ENCODE peak calls at places on chromosome 14, in eight cellular contexts. X is prostate gland, G is HFFc6, P is stomach, R is MCF 10A, K is OCI-LY7, E is GM12865, O is neural crest cell. D is an unnamed sample.

GRCh38 chr14:75454963-75455546 is 27.2 kb downstream of the JDP2 start:
- DNase-seq in X (no peak), G (peak; percentile 65), P (peak; percentile 65), R (peak; percentile 59), K (no peak), E (peak; percentile 44), O (no peak), D (no peak)

GRCh38 chr14:42001436-42001835 is 394.8 kb downstream of the LRFN5 start:
- DNase-seq in X (no peak), G (no peak), P (no peak), R (no peak), K (no peak), E (no peak), O (no peak), D (no peak)

GRCh38 chr14:81516941-81517797 is 16.5 kb downstream of the SEL1L start:
- DNase-seq in X (peak; percentile 69), G (peak; percentile 52), P (no peak), R (no peak), K (no peak), E (no peak), O (no peak), D (no peak)

GRCh38 chr14:65239143-65239672 is 136.9 kb upstream of the MAX start:
- DNase-seq in X (no peak), G (peak; percentile 72), P (no peak), R (peak; percentile 82), K (no peak), E (no peak), O (no peak), D (no peak)

GRCh38 chr14:36383674-36384421 is 63.4 kb upstream of the MBIP start:
- DNase-seq in X (peak; percentile 44), G (no peak), P (no peak), R (no peak), K (no peak), E (no peak), O (no peak), D (no peak)

GRCh38 chr14:61321385-61322010 is at the start of gene PRKCH:
- DNase-seq in X (peak; percentile 93), G (no peak), P (peak; percentile 76), R (peak; percentile 78), K (no peak), E (peak; percentile 88), O (peak; percentile 28), D (peak; percentile 80)

GRCh38 chr14:49972840-49973239 is 80.0 kb downstream of the ARF6 start:
- DNase-seq in X (peak; percentile 60), G (peak; percentile 88), P (peak; percentile 36), R (peak; percentile 93), K (no peak), E (peak; percentile 51), O (no peak), D (peak; percentile 35)

GRCh38 chr14:105045710-105046326 is 19.4 kb downstream of the GPR132 start:
- DNase-seq in X (peak; percentile 81), G (peak; percentile 64), P (peak; percentile 96), R (peak; percentile 79), K (peak; percentile 90), E (peak; percentile 92), O (peak; percentile 98), D (peak; percentile 94)

GRCh38 chr14:62501021-62501750 is 544.1 kb downstream of the KCNH5 start:
- DNase-seq in X (no peak), G (no peak), P (no peak), R (no peak), K (no peak), E (no peak), O (no peak), D (no peak)

GRCh38 chr14:96055065-96055752 is 16.0 kb downstream of the C14orf132 start:
- DNase-seq in X (no peak), G (no peak), P (peak; percentile 1), R (no peak), K (no peak), E (no peak), O (no peak), D (no peak)

GRCh38 chr14:91115986-91116385 is 2.1 kb downstream of the DGLUCY start:
- DNase-seq in X (no peak), G (no peak), P (peak; percentile 49), R (peak; percentile 84), K (no peak), E (no peak), O (no peak), D (no peak)

GRCh38 chr14:96055753-96056508 is 16.8 kb downstream of the C14orf132 start:
- DNase-seq in X (no peak), G (no peak), P (peak; percentile 7), R (no peak), K (no peak), E (no peak), O (no peak), D (no peak)

GRCh38 chr14:64467131-64467530 is 1.8 kb downstream of the AKAP5 start:
- DNase-seq in X (no peak), G (no peak), P (no peak), R (no peak), K (no peak), E (no peak), O (no peak), D (no peak)

GRCh38 chr14:100586153-100586519 is 1.1 kb downstream of the BEGAIN start:
- DNase-seq in X (no peak), G (no peak), P (no peak), R (no peak), K (no peak), E (no peak), O (no peak), D (no peak)

GRCh38 chr14:36238666-36239363 is 62.3 kb upstream of the PTCSC3 start:
- DNase-seq in X (no peak), G (peak; percentile 39), P (no peak), R (peak; percentile 88), K (no peak), E (no peak), O (no peak), D (no peak)

GRCh38 chr14:106872619-106873446 is 1346.5 kb downstream of the TMEM121 start:
- DNase-seq in X (peak; percentile 67), G (no peak), P (peak; percentile 93), R (peak; percentile 90), K (peak; percentile 90), E (peak; percentile 83), O (no peak), D (peak; percentile 82)
- TF ChIP-seq CTCF in X (peak; percentile 51), G (peak; percentile 64), P (no peak), R (peak; percentile 52), K (peak; percentile 87), E (peak; percentile 85), O (no peak), D (peak; percentile 81)

GRCh38 chr14:24274101-24274543 is 2.7 kb upstream of the RABGGTA start:
- DNase-seq in X (no peak), G (no peak), P (peak; percentile 63), R (peak; percentile 95), K (peak; percentile 59), E (peak; percentile 86), O (no peak), D (no peak)

GRCh38 chr14:24272442-24272841 is 1.0 kb upstream of the RABGGTA start:
- DNase-seq in X (no peak), G (no peak), P (no peak), R (no peak), K (no peak), E (no peak), O (no peak), D (no peak)

GRCh38 chr14:24275524-24276139 is 4.2 kb upstream of the RABGGTA start:
- DNase-seq in X (no peak), G (no peak), P (no peak), R (no peak), K (peak; percentile 52), E (no peak), O (no peak), D (no peak)

GRCh38 chr14:24271834-24272263 is 452 bp upstream of the RABGGTA start:
- DNase-seq in X (no peak), G (no peak), P (no peak), R (no peak), K (no peak), E (no peak), O (no peak), D (no peak)

GRCh38 chr14:24273422-24273998 is 2.1 kb upstream of the RABGGTA start:
- DNase-seq in X (no peak), G (no peak), P (no peak), R (peak; percentile 62), K (peak; percentile 34), E (peak; percentile 38), O (no peak), D (no peak)
- TF ChIP-seq CTCF in X (no peak), G (peak; percentile 28), P (no peak), R (no peak), K (peak; percentile 69), E (peak; percentile 8), O (no peak), D (no peak)

GRCh38 chr14:106564058-106564643 is 1037.8 kb downstream of the TMEM121 start:
- DNase-seq in X (no peak), G (no peak), P (no peak), R (peak; percentile 62), K (peak; percentile 58), E (peak; percentile 68), O (no peak), D (peak; percentile 31)
- TF ChIP-seq CTCF in X (no peak), G (peak; percentile 24), P (no peak), R (peak; percentile 65), K (peak; percentile 76), E (peak; percentile 78), O (no peak), D (peak; percentile 73)

GRCh38 chr14:103526247-103526913 is 2.6 kb upstream of the TRMT61A start:
- DNase-seq in X (no peak), G (no peak), P (no peak), R (no peak), K (no peak), E (no peak), O (no peak), D (no peak)

GRCh38 chr14:103522649-103523582 is at the start of gene CKB:
- DNase-seq in X (peak; percentile 75), G (no peak), P (peak; percentile 79), R (no peak), K (no peak), E (peak; percentile 52), O (peak; percentile 76), D (no peak)

GRCh38 chr14:103522028-103522581 is 525 bp downstream of the CKB start:
- DNase-seq in X (no peak), G (no peak), P (no peak), R (no peak), K (no peak), E (no peak), O (no peak), D (no peak)

GRCh38 chr14:103523583-103523969 is 946 bp upstream of the CKB start:
- DNase-seq in X (no peak), G (no peak), P (no peak), R (no peak), K (no peak), E (no peak), O (no peak), D (no peak)

DNA sequence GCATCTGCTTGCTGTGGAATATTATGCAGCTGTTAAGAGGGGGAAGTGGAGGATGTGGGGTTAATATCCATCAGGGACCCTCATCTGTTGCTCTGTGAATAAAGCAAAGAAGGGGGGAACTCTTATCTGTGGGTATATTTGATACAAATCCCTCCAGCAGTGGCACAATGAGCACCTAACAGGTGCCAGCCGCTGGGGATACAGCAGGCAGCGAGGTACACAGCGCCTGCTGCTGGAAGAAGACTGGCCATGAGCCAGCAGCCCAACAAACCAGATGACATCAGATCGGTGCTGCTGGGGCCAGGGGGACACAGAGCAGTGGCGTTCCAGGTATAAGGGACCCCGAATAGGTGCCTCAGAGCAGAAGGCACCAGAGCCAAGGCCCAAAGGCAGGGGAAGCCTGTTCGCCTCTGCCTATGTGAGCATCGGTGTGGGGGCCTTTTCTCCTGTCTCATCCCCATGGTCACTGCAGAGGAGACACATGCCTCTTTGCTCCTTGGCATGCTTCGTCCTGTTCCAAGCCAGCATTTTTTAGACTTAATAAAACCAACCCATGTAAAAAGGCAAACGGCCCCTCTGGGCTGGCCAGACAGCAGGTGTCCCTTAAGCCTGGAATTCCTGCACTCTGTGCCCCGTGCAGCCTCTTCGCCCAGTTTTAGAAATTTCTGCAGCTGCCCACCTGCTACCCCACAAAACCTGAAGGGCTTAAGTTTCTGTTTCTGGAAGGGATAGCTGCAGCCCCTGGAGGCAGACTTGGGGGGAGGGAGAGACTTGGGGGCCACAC is 1.6 kb upstream of the CKB start:
- DNase-seq in X (no peak), G (no peak), P (no peak), R (no peak), K (no peak), E (no peak), O (no peak), D (no peak)
- TF ChIP-seq CTCF in X (no peak), G (no peak), P (no peak), R (no peak), K (peak; percentile 49), E (no peak), O (no peak), D (no peak)